ENCODE peak calls at places on chromosome 6, in ten cellular contexts. G, O, P, Z, U, N, J, D, M and B are unnamed samples.

GRCh38 chr6:121055572-121056163 is 278.6 kb downstream of the TBC1D32 start:
- DNase-seq in U (peak; percentile 38), P (peak; percentile 42), D (no peak), M (peak; percentile 10), O (no peak), Z (peak; percentile 58), J (peak; percentile 3), N (peak; percentile 78), G (no peak), B (no peak)

GRCh38 chr6:169075211-169075621 is 178.4 kb downstream of the THBS2 start:
- DNase-seq in J (no peak), O (peak; percentile 34), M (no peak), D (no peak), Z (no peak), N (no peak), U (no peak), G (no peak), P (no peak), B (peak; percentile 79)

GRCh38 chr6:121835662-121836061 is 400.2 kb downstream of the GJA1 start:
- DNase-seq in M (no peak), O (no peak), Z (no peak), P (no peak), N (no peak), G (no peak), D (no peak), U (no peak), J (no peak), B (no peak)

GRCh38 chr6:98574991-98575390 is 259.4 kb upstream of the POU3F2 start:
- DNase-seq in O (no peak), N (no peak), U (no peak), M (no peak), D (no peak), G (no peak), P (no peak), J (no peak), Z (no peak), B (no peak)

GRCh38 chr6:151294561-151295101 is 54.9 kb downstream of the AKAP12 start:
- DNase-seq in M (no peak), P (no peak), N (no peak), G (no peak), Z (no peak), D (no peak), O (no peak), U (no peak), J (no peak), B (no peak)

GRCh38 chr6:3328796-3329195 is 70.0 kb downstream of the PSMG4 start:
- DNase-seq in U (no peak), O (no peak), Z (no peak), D (no peak), P (no peak), N (no peak), J (no peak), G (peak; percentile 61), M (no peak), B (no peak)

GRCh38 chr6:170552765-170553685 is at the start of gene PSMB1:
- DNase-seq in P (peak; percentile 80), O (peak; percentile 95), J (peak; percentile 75), U (peak; percentile 89), G (peak; percentile 98), Z (peak; percentile 94), D (peak; percentile 95), M (peak; percentile 95), N (peak; percentile 99), B (peak; percentile 97)

GRCh38 chr6:155521719-155522118 is 66.1 kb upstream of the NOX3 start:
- DNase-seq in N (no peak), G (no peak), M (no peak), D (no peak), O (no peak), U (no peak), P (no peak), J (no peak), Z (no peak), B (no peak)

GRCh38 chr6:166162599-166163342 is 4.9 kb downstream of the TBXT start:
- DNase-seq in D (no peak), P (no peak), G (no peak), M (no peak), O (no peak), Z (no peak), J (no peak), U (no peak), N (no peak), B (no peak)

GRCh38 chr6:105108631-105109262 is 71.1 kb downstream of the POPDC3 start:
- DNase-seq in N (no peak), J (no peak), G (no peak), M (no peak), D (no peak), P (no peak), O (no peak), Z (no peak), U (no peak), B (no peak)

GRCh38 chr6:162177733-162178132 is 549.8 kb downstream of the PRKN start:
- DNase-seq in N (peak; percentile 51), D (no peak), Z (peak; percentile 5), P (no peak), O (no peak), U (no peak), J (no peak), M (no peak), G (no peak), B (no peak)

GRCh38 chr6:31116661-31117385 is 2.2 kb downstream of the PSORS1C1 start:
- DNase-seq in N (no peak), Z (peak; percentile 23), D (no peak), M (no peak), O (no peak), U (no peak), J (no peak), P (no peak), G (peak; percentile 69), B (no peak)

GRCh38 chr6:111013144-111013905 is 31.5 kb downstream of the RPF2 start:
- DNase-seq in M (no peak), U (no peak), Z (no peak), J (no peak), N (no peak), D (no peak), G (no peak), O (no peak), P (no peak), B (no peak)

GRCh38 chr6:116139917-116140316 is 14.0 kb upstream of the COL10A1 start:
- DNase-seq in Z (no peak), M (peak; percentile 15), J (no peak), P (no peak), U (no peak), N (peak; percentile 69), D (no peak), O (no peak), G (no peak), B (no peak)

GRCh38 chr6:116133453-116133852 is 7.5 kb upstream of the COL10A1 start:
- DNase-seq in P (no peak), N (peak; percentile 43), O (no peak), M (no peak), G (no peak), J (no peak), D (no peak), Z (no peak), U (no peak), B (no peak)

GRCh38 chr6:116136373-116136772 is 10.4 kb upstream of the COL10A1 start:
- DNase-seq in U (no peak), O (no peak), Z (no peak), J (no peak), P (no peak), M (no peak), D (no peak), G (no peak), N (no peak), B (no peak)

GRCh38 chr6:116136933-116137340 is 11.0 kb upstream of the COL10A1 start:
- DNase-seq in J (no peak), M (no peak), U (no peak), Z (no peak), P (no peak), N (no peak), O (no peak), D (no peak), G (no peak), B (no peak)
- TF ChIP-seq POLR2AphosphoS5 in J (no peak), M (no peak), U (no peak), Z (no peak), P (no peak), N (no peak), O (no peak), D (no peak), G (no peak), B (no peak)

DNA sequence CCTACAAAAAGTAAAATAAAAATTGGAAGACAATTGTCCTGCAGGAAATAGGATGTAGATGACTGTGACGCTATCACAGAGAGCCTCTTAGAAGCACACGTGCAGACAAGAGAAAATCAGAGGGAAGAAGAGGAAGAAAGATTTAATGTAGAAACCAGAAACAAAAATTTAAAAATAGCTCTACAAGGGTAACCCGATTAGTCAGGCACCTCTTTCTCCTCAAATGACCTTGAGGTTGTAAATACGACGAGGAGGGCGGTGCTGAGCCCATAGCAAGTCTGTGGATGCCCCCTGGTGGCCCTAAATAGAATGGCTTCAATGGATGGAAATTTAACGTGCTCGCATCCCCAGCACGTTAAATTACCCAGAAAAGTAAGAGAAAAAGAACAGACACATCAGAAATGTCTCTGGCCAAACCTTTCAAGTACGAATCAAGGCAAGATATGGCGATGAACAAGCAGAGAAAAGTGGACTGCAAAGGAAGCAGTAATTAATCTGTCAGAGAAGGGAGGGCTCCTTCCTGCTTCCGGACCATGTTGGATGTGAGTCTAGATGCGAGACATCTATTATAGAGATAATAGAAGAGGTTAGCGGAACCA is 4.2 kb upstream of the PRPH2 start:
- DNase-seq in J (no peak), N (peak; percentile 95), M (peak; percentile 75), O (peak; percentile 81), P (no peak), G (peak; percentile 87), U (no peak), D (peak; percentile 80), Z (peak; percentile 88), B (no peak)
- H3K27ac ChIP-seq in J (no peak overlapping the region), N (no peak overlapping the region), M (no peak overlapping the region), O (peak overlapping the region; percentile 88), P (peak overlapping the region; percentile 86), G (peak overlapping the region; percentile 83), U (no peak overlapping the region), D (peak overlapping the region; percentile 42), Z (peak overlapping the region; percentile 37), B (peak overlapping the region; percentile 43)

DNA sequence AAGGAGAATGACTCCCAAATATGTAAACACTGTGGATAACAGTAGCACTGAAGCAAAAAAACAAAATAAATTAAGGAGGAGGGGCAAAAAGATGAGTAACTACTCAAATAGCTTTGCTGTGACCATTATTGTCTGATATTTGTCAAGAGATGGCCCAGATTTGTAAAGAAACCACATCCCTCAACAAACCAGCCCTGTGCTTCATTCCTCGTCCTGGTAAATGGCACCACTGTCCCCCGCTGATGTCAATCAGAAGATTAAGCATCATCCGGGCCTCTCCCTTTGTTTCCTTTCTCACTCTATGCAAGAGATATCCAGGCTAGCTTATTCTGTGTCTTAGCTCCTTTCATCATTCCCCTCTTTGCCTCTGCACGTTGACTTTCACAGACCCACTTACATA is 259.0 kb downstream of the SYNE1 start:
- DNase-seq in O (no peak), J (no peak), M (no peak), N (no peak), P (no peak), D (no peak), U (no peak), Z (no peak), G (no peak), B (no peak)
- TF ChIP-seq POLR2AphosphoS5 in O (no peak), J (no peak), M (no peak), N (no peak), P (no peak), D (no peak), U (no peak), Z (no peak), G (no peak), B (no peak)

DNA sequence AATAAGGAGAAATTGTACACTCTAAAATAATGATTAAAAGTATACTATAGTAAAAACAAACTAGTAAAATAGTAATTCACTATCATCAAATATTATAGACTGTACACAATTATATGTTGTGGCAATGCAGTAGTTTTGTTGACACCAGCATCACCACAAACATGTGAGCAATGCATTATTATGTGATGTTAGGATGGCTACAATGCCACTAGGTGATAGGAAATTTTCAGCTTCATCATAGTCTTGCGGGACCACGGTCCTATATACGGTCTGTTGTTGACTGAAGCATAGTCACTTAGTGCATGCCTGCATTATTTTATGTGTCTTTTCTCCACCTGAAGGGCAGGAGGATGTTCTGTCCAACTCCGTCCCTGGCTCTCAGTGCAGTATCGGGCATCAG is 104.8 kb upstream of the NEDD9 start:
- DNase-seq in P (no peak), U (no peak), N (no peak), D (no peak), J (no peak), G (no peak), M (no peak), Z (no peak), O (no peak), B (no peak)
- H3K27ac ChIP-seq in P (no peak overlapping the region), U (no peak overlapping the region), N (no peak overlapping the region), D (no peak overlapping the region), J (no peak overlapping the region), G (no peak overlapping the region), M (no peak overlapping the region), Z (no peak overlapping the region), O (no peak overlapping the region), B (no peak overlapping the region)